ENCODE peak calls at places on chromosome 17, in eight cellular contexts. S is stimulated activated CD8-positive, alpha-beta memory T cell treated with anti-CD3 and anti-CD28 coated beads, Interleukin-2, amount 100 ng/mL, for 1 hour; I is WTC11; Q is NCI-H2171; G is NCI-H69; D is activated CD4-positive, alpha-beta T cell treated with anti-CD3 and anti-CD28 coated beads, Interleukin-2, amount 50 U/mL, for 1 hour; H is ascending aorta; X is ACHN. V is an unnamed sample.

GRCh38 chr17:48043171-48043570 is 5.0 kb upstream of the NFE2L1 start:
- DNase-seq in X (no peak), I (no peak), G (peak), H (no peak), D (no peak), S (no peak), Q (peak), V (no peak)

GRCh38 chr17:42399121-42399520 is 10.9 kb upstream of the STAT3 start:
- DNase-seq in Q (peak), I (no peak), G (peak), H (no peak), S (no peak), X (no peak), D (no peak), V (no peak)

GRCh38 chr17:81387235-81388060 is 7.8 kb upstream of the BAHCC1 start:
- DNase-seq in X (no peak), D (no peak), G (peak), I (no peak), Q (no peak), H (no peak), S (no peak), V (no peak)

GRCh38 chr17:76373481-76373825 is 11.0 kb upstream of the SPHK1 start:
- DNase-seq in X (no peak), Q (no peak), G (no peak), H (no peak), I (no peak), D (no peak), S (no peak), V (no peak)

GRCh38 chr17:5558815-5559785 is 25.2 kb downstream of the NLRP1 start:
- DNase-seq in X (no peak), Q (no peak), S (no peak), H (no peak), I (no peak), G (no peak), D (no peak), V (no peak)

GRCh38 chr17:29219378-29220047 is 27.1 kb upstream of the CRYBA1 start:
- DNase-seq in X (peak), H (no peak), S (peak), D (peak), I (peak), G (peak), Q (peak), V (peak)

GRCh38 chr17:76000016-76000754 is 470 bp upstream of the CDK3 start:
- DNase-seq in I (peak), X (peak), H (no peak), S (peak), D (peak), G (peak), Q (no peak), V (peak)

GRCh38 chr17:46042248-46042647 is 43.2 kb downstream of the STH start:
- DNase-seq in S (no peak), I (no peak), D (no peak), X (no peak), H (no peak), Q (no peak), G (no peak), V (no peak)

GRCh38 chr17:48751733-48752398 is 23.3 kb upstream of the HOXB13 start:
- DNase-seq in G (no peak), S (no peak), I (no peak), Q (no peak), H (no peak), X (no peak), D (no peak), V (no peak)

GRCh38 chr17:78113804-78114785 is 14.5 kb downstream of the TMC6 start:
- DNase-seq in D (no peak), S (no peak), I (no peak), G (no peak), X (no peak), H (no peak), Q (no peak), V (no peak)

GRCh38 chr17:45640141-45640850 is 143.8 kb upstream of the CRHR1 start:
- DNase-seq in G (no peak), X (peak), H (no peak), Q (no peak), I (peak), S (peak), D (peak), V (peak)

GRCh38 chr17:27236710-27237315 is 57.1 kb upstream of the WSB1 start:
- DNase-seq in X (peak), Q (peak), I (peak), S (peak), D (peak), G (peak), H (no peak), V (peak)

GRCh38 chr17:83104577-83105505 is 25.4 kb downstream of the METRNL start:
- DNase-seq in S (no peak), X (no peak), G (no peak), D (no peak), H (no peak), Q (no peak), I (no peak), V (no peak)

GRCh38 chr17:78970834-78971763 is 8.6 kb downstream of the LGALS3BP start:
- DNase-seq in G (peak), Q (peak), D (peak), I (peak), S (peak), H (peak), X (peak), V (peak)

GRCh38 chr17:2253768-2254406 is 49.7 kb downstream of the SMG6 start:
- DNase-seq in H (no peak), G (no peak), D (no peak), X (no peak), Q (no peak), S (no peak), I (no peak), V (no peak)

GRCh38 chr17:42543190-42544079 is 7.4 kb downstream of the NAGLU start:
- DNase-seq in I (no peak), X (no peak), Q (no peak), G (no peak), S (no peak), H (no peak), D (no peak), V (no peak)

GRCh38 chr17:75557075-75557851 is 30.3 kb upstream of the MYO15B start:
- DNase-seq in H (no peak), X (peak), Q (no peak), I (no peak), S (no peak), G (peak), D (no peak), V (no peak)

GRCh38 chr17:45127583-45128300 is 4.6 kb downstream of the PLCD3 start:
- DNase-seq in S (no peak), D (no peak), Q (no peak), I (no peak), X (peak), H (no peak), G (no peak), V (no peak)

GRCh38 chr17:82531431-82531881 is 11.9 kb downstream of the FOXK2 start:
- DNase-seq in X (peak), H (no peak), G (no peak), I (no peak), Q (no peak), S (no peak), D (no peak), V (no peak)

GRCh38 chr17:19728114-19728495 is 11.7 kb upstream of the SLC47A2 start:
- DNase-seq in D (no peak), X (peak), I (no peak), G (peak), Q (peak), S (no peak), H (peak), V (no peak)

GRCh38 chr17:59093702-59094231 is 12.9 kb downstream of the TRIM37 start:
- DNase-seq in H (no peak), I (no peak), Q (no peak), G (no peak), X (peak), D (no peak), S (no peak), V (no peak)

GRCh38 chr17:3943240-3943891 is 20.9 kb downstream of the ATP2A3 start:
- DNase-seq in S (no peak), G (no peak), X (no peak), Q (no peak), I (no peak), D (no peak), H (no peak), V (no peak)

GRCh38 chr17:82940226-82941020 is 100.6 kb upstream of the ZNF750 start:
- DNase-seq in Q (no peak), D (no peak), I (peak), X (no peak), H (no peak), S (no peak), G (no peak), V (no peak)

GRCh38 chr17:6126768-6127167 is 56.6 kb downstream of the WSCD1 start:
- DNase-seq in H (no peak), I (no peak), S (no peak), X (no peak), D (no peak), Q (no peak), G (no peak), V (no peak)

V was measured in memory B cell.